ENCODE peak calls at places on chromosomes 11 and 22, in eight cellular contexts. H, R, W, Y, J, Z, B and D are unnamed samples.

GRCh38 chr22:35128637-35129036 is 62.7 kb downstream of the ISX start:
- DNase-seq in H (no peak), R (no peak), W (no peak), Y (no peak), J (no peak), Z (no peak), B (no peak), D (no peak)

GRCh38 chr11:93290061-93290460 is 40.5 kb upstream of the DEUP1 start:
- DNase-seq in H (no peak), R (no peak), W (no peak), Y (no peak), J (no peak), Z (no peak), B (no peak), D (no peak)

GRCh38 chr11:60899021-60899936 is 7.1 kb downstream of the PRPF19 start:
- DNase-seq in H (peak; percentile 50), R (no peak), W (peak; percentile 89), Y (peak; percentile 52), J (no peak), Z (peak; percentile 80), B (peak; percentile 46), D (no peak)

GRCh38 chr11:61814958-61815789 is 1.6 kb downstream of the FADS1 start:
- DNase-seq in H (peak; percentile 99), R (peak; percentile 99), W (peak; percentile 99), Y (peak; percentile 88), J (peak; percentile 98), Z (peak; percentile 99), B (peak; percentile 82), D (peak; percentile 99)

GRCh38 chr11:107493117-107493516 is 35.5 kb upstream of the CWF19L2 start:
- DNase-seq in H (no peak), R (no peak), W (peak; percentile 97), Y (no peak), J (no peak), Z (no peak), B (no peak), D (no peak)

GRCh38 chr11:111416231-111416960 is 37.3 kb upstream of the POU2AF1 start:
- DNase-seq in H (no peak), R (no peak), W (no peak), Y (no peak), J (no peak), Z (peak; percentile 35), B (no peak), D (no peak)

GRCh38 chr22:27075891-27076290 is 418.5 kb downstream of the MIAT start:
- DNase-seq in H (no peak), R (no peak), W (no peak), Y (no peak), J (no peak), Z (no peak), B (no peak), D (no peak)

GRCh38 chr11:75105462-75105925 is 8.8 kb upstream of the OR2AT4 start:
- DNase-seq in H (peak; percentile 83), R (no peak), W (no peak), Y (no peak), J (no peak), Z (peak; percentile 90), B (no peak), D (no peak)

GRCh38 chr22:47221840-47222615 is 459.6 kb downstream of the TBC1D22A start:
- DNase-seq in H (no peak), R (no peak), W (no peak), Y (no peak), J (no peak), Z (no peak), B (no peak), D (no peak)

GRCh38 chr22:43001271-43002197 is 13.4 kb downstream of the PACSIN2 start:
- DNase-seq in H (no peak), R (peak; percentile 62), W (no peak), Y (no peak), J (no peak), Z (no peak), B (no peak), D (no peak)

GRCh38 chr22:29343313-29343805 is 27.9 kb upstream of the RASL10A start:
- DNase-seq in H (peak; percentile 18), R (no peak), W (peak; percentile 47), Y (no peak), J (peak; percentile 60), Z (no peak), B (no peak), D (no peak)

GRCh38 chr22:17802411-17802810 is 28.1 kb upstream of the BID start:
- DNase-seq in H (no peak), R (no peak), W (no peak), Y (no peak), J (no peak), Z (no peak), B (no peak), D (no peak)

GRCh38 chr11:130162733-130163132 is 3.2 kb downstream of the ST14 start:
- DNase-seq in H (no peak), R (no peak), W (no peak), Y (no peak), J (no peak), Z (no peak), B (no peak), D (no peak)

GRCh38 chr11:25520459-25520858 is 811.5 kb upstream of the ANO3 start:
- DNase-seq in H (no peak), R (no peak), W (no peak), Y (no peak), J (no peak), Z (no peak), B (no peak), D (no peak)

DNA sequence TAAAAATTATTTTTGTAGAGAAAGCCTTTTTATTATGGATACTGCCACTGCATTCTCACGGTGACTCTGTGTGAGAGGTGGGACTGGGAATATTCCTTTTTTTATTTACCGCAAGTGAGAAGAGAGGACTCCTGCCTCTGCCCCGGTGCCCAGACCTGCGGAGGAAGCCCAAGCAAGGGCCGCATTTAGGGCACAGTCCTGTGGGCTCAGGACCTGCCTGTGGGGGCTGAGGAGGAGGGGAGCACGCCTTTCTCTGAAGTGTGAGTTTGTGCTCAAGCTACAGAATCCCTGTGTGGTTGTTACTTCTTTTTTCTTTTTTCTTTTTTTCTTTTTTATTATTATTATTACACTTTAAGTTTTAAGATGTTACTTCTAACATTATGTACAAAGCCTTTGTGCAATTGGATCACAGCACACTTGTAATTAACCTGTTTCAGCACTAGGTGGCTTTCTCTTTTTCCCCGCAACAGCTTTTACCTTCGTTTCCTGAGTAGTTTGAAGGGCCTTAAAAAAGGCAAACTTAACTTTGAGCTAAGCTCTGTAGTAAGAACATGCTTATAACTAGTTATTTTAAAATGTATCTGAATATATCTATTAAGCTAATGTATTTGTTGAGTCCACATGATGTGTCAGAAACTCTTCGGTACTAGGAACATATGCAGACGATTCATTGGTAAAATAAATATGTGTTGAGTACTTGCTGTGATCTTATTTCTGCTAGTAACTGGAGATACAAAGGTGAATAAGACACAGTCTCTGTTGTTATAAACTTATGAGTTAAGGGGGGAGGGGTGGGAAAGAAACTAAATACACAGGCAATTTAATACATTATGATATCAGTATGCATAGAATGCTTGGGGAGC is 18.3 kb downstream of the AMOTL1 start:
- DNase-seq in H (peak; percentile 34), R (no peak), W (peak; percentile 75), Y (no peak), J (no peak), Z (peak; percentile 81), B (no peak), D (no peak)
- H3K4me1 ChIP-seq in H (no peaks in the 10 kb centered on the region), R (peaks cover 16% of the 10 kb centered on the region), W (peaks cover 47% of the 10 kb centered on the region), Y (peaks cover 96% of the 10 kb centered on the region), J (peaks cover 76% of the 10 kb centered on the region), Z (peaks cover 18% of the 10 kb centered on the region), B (peaks cover 7% of the 10 kb centered on the region), D (peaks cover 3% of the 10 kb centered on the region)

GRCh38 chr11:46972821-46973220 is 36.3 kb downstream of the CSTPP1 start:
- DNase-seq in H (no peak), R (no peak), W (no peak), Y (no peak), J (no peak), Z (no peak), B (no peak), D (no peak)
- H3K4me1 ChIP-seq in H (peaks cover 29% of the 10 kb centered on the region), R (no peaks in the 10 kb centered on the region), W (peaks cover 9% of the 10 kb centered on the region), Y (peaks cover 21% of the 10 kb centered on the region), J (peaks cover 5% of the 10 kb centered on the region), Z (peaks cover 7% of the 10 kb centered on the region), B (no peaks in the 10 kb centered on the region), D (no peaks in the 10 kb centered on the region)

GRCh38 chr22:38754247-38755154 is 1.3 kb downstream of the SUN2 start:
- DNase-seq in H (peak; percentile 48), R (peak; percentile 90), W (peak; percentile 67), Y (peak; percentile 74), J (peak; percentile 57), Z (peak; percentile 84), B (peak; percentile 97), D (peak; percentile 80)
- H3K4me1 ChIP-seq in H (peaks cover 21% of the 10 kb centered on the region), R (no peaks in the 10 kb centered on the region), W (peaks cover 23% of the 10 kb centered on the region), Y (peaks cover 54% of the 10 kb centered on the region), J (peaks cover 23% of the 10 kb centered on the region), Z (peaks cover 15% of the 10 kb centered on the region), B (peaks cover 28% of the 10 kb centered on the region), D (peaks cover 24% of the 10 kb centered on the region)

GRCh38 chr11:108819957-108820356 is 155.1 kb downstream of the DDX10 start:
- DNase-seq in H (no peak), R (no peak), W (no peak), Y (no peak), J (no peak), Z (no peak), B (no peak), D (no peak)

GRCh38 chr11:108813086-108813485 is 148.2 kb downstream of the DDX10 start:
- DNase-seq in H (no peak), R (no peak), W (no peak), Y (no peak), J (no peak), Z (no peak), B (no peak), D (no peak)

GRCh38 chr11:108818971-108819370 is 154.1 kb downstream of the DDX10 start:
- DNase-seq in H (no peak), R (no peak), W (no peak), Y (no peak), J (no peak), Z (no peak), B (no peak), D (no peak)

GRCh38 chr11:108817971-108818370 is 153.1 kb downstream of the DDX10 start:
- DNase-seq in H (no peak), R (no peak), W (no peak), Y (no peak), J (no peak), Z (no peak), B (no peak), D (no peak)
- H3K4me1 ChIP-seq in H (no peaks in the 10 kb centered on the region), R (no peaks in the 10 kb centered on the region), W (no peaks in the 10 kb centered on the region), Y (no peaks in the 10 kb centered on the region), J (peaks cover 3% of the 10 kb centered on the region), Z (no peaks in the 10 kb centered on the region), B (no peaks in the 10 kb centered on the region), D (peaks cover 4% of the 10 kb centered on the region)

GRCh38 chr11:100741866-100742625 is 55.0 kb downstream of the ARHGAP42 start:
- DNase-seq in H (no peak), R (no peak), W (no peak), Y (no peak), J (no peak), Z (no peak), B (no peak), D (no peak)
- H3K4me1 ChIP-seq in H (peaks cover 37% of the 10 kb centered on the region), R (peaks cover 6% of the 10 kb centered on the region), W (peaks cover 13% of the 10 kb centered on the region), Y (peaks cover 54% of the 10 kb centered on the region), J (peaks cover 30% of the 10 kb centered on the region), Z (peaks cover 38% of the 10 kb centered on the region), B (no peaks in the 10 kb centered on the region), D (peaks cover 42% of the 10 kb centered on the region)